ENCODE peak calls at places on chromosomes 7 and 10, in six cellular contexts. One of them, this sample, is unnamed.

GRCh38 chr10:32190890-32191491 is 134.8 kb upstream of the KIF5B start:
- DNase-seq in substantia nigra: no peak
- DNase-seq in left ventricle myocardium inferior: no peak
- DNase-seq in kidney: no peak
- DNase-seq in dorsolateral prefrontal cortex: no peak
- DNase-seq in heart left ventricle: no peak
- DNase-seq in this sample: no peak

GRCh38 chr10:106027240-106027639 is 1137.3 kb downstream of the SORCS1 start:
- DNase-seq in left ventricle myocardium inferior: no peak
- DNase-seq in kidney: no peak
- DNase-seq in dorsolateral prefrontal cortex: no peak
- DNase-seq in substantia nigra: no peak
- DNase-seq in heart left ventricle: no peak
- DNase-seq in this sample: no peak

GRCh38 chr10:132289439-132289838 is 18.3 kb downstream of the STK32C start:
- DNase-seq in substantia nigra: no peak
- DNase-seq in heart left ventricle: no peak
- DNase-seq in left ventricle myocardium inferior: no peak
- DNase-seq in dorsolateral prefrontal cortex: no peak
- DNase-seq in kidney: no peak
- DNase-seq in this sample: no peak

GRCh38 chr7:21128418-21128817 is 299.5 kb upstream of the SP4 start:
- DNase-seq in heart left ventricle: no peak
- DNase-seq in kidney: no peak
- DNase-seq in substantia nigra: no peak
- DNase-seq in left ventricle myocardium inferior: no peak
- DNase-seq in dorsolateral prefrontal cortex: no peak
- DNase-seq in this sample: no peak

GRCh38 chr7:38801786-38802185 is 107.2 kb downstream of the VPS41 start:
- DNase-seq in heart left ventricle: no peak
- DNase-seq in substantia nigra: no peak
- DNase-seq in kidney: no peak
- DNase-seq in left ventricle myocardium inferior: no peak
- DNase-seq in dorsolateral prefrontal cortex: no peak
- DNase-seq in this sample: no peak

GRCh38 chr10:132591166-132591971 is 53.8 kb downstream of the INPP5A start:
- DNase-seq in substantia nigra: no peak
- DNase-seq in dorsolateral prefrontal cortex: no peak
- DNase-seq in heart left ventricle: peak
- DNase-seq in left ventricle myocardium inferior: peak
- DNase-seq in kidney: peak
- DNase-seq in this sample: peak

GRCh38 chr10:72738476-72738875 is 46.5 kb downstream of the MCU start:
- DNase-seq in heart left ventricle: peak
- DNase-seq in kidney: no peak
- DNase-seq in left ventricle myocardium inferior: no peak
- DNase-seq in dorsolateral prefrontal cortex: no peak
- DNase-seq in substantia nigra: no peak
- DNase-seq in this sample: no peak

GRCh38 chr10:97468162-97468561 is 22.2 kb downstream of the ZDHHC16 start:
- DNase-seq in dorsolateral prefrontal cortex: no peak
- DNase-seq in heart left ventricle: no peak
- DNase-seq in substantia nigra: no peak
- DNase-seq in kidney: no peak
- DNase-seq in left ventricle myocardium inferior: no peak
- DNase-seq in this sample: no peak

GRCh38 chr10:48924988-48925387 is 14.7 kb downstream of the LRRC18 start:
- DNase-seq in left ventricle myocardium inferior: no peak
- DNase-seq in kidney: no peak
- DNase-seq in heart left ventricle: no peak
- DNase-seq in dorsolateral prefrontal cortex: no peak
- DNase-seq in substantia nigra: no peak
- DNase-seq in this sample: no peak

GRCh38 chr10:101319241-101319915 is 34.6 kb upstream of the BTRC start:
- DNase-seq in substantia nigra: no peak
- DNase-seq in heart left ventricle: no peak
- DNase-seq in dorsolateral prefrontal cortex: peak
- DNase-seq in kidney: no peak
- DNase-seq in left ventricle myocardium inferior: no peak
- DNase-seq in this sample: no peak

GRCh38 chr10:71078454-71079145 is 133.8 kb upstream of the UNC5B start:
- DNase-seq in dorsolateral prefrontal cortex: no peak
- DNase-seq in heart left ventricle: no peak
- DNase-seq in substantia nigra: no peak
- DNase-seq in kidney: peak
- DNase-seq in left ventricle myocardium inferior: no peak
- DNase-seq in this sample: no peak

GRCh38 chr10:71081912-71082311 is 130.5 kb upstream of the UNC5B start:
- DNase-seq in dorsolateral prefrontal cortex: no peak
- DNase-seq in heart left ventricle: peak
- DNase-seq in left ventricle myocardium inferior: no peak
- DNase-seq in substantia nigra: no peak
- DNase-seq in kidney: peak
- DNase-seq in this sample: peak

GRCh38 chr10:71079761-71080380 is 132.5 kb upstream of the UNC5B start:
- DNase-seq in heart left ventricle: peak
- DNase-seq in left ventricle myocardium inferior: no peak
- DNase-seq in substantia nigra: no peak
- DNase-seq in dorsolateral prefrontal cortex: no peak
- DNase-seq in kidney: peak
- DNase-seq in this sample: no peak

GRCh38 chr10:71081229-71081560 is 131.2 kb upstream of the UNC5B start:
- DNase-seq in kidney: peak
- DNase-seq in dorsolateral prefrontal cortex: no peak
- DNase-seq in substantia nigra: no peak
- DNase-seq in heart left ventricle: peak
- DNase-seq in left ventricle myocardium inferior: no peak
- DNase-seq in this sample: no peak

DNA sequence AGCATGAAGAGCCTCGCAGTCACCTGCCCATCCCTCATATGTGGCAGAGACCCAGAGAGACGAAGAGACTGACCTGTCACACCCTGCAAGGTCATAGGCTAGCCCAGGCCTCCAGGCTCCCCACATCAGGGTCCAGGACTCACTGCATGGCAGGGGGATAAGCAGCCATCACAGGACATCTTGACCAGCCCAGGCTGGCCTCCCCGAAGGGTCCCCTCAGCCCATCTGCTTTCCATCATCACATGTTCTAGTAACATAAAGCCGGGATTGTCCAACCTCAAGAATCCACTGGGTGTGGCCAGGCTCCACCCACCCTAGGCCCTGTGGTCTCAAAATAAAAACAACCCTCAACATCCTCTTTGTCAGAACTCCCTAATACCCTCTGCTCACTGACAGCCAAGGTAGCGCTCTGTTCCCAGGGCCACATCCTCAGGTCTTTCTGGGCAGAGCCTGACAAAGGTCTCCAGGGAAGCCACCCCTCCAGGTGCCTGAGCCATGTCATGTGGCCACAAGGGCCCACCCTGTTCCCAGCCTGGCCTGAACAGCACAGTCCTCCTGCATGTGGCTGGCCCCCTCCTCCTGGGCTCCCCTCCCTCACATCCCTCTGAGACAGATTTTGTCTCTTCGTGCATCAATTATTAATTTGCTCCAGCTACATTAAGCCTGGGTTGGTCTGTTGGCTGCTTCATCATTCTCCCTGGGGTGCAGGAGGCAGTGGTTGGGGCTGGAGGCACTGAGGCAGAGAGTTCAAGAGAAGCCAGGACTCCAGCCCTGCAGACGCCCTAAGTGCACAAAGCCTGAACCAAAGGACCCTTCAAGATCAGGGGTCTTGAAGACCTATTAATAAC is 131.8 kb upstream of the UNC5B start:
- DNase-seq in dorsolateral prefrontal cortex: no peak
- DNase-seq in heart left ventricle: peak
- DNase-seq in kidney: peak
- DNase-seq in left ventricle myocardium inferior: no peak
- DNase-seq in substantia nigra: no peak
- DNase-seq in this sample: no peak
- H3K27ac ChIP-seq in dorsolateral prefrontal cortex: no peak
- H3K27ac ChIP-seq in heart left ventricle: no peak
- H3K27ac ChIP-seq in kidney: no peak
- H3K27ac ChIP-seq in left ventricle myocardium inferior: no peak
- H3K27ac ChIP-seq in substantia nigra: no peak
- H3K27ac ChIP-seq in this sample: no peak

DNA sequence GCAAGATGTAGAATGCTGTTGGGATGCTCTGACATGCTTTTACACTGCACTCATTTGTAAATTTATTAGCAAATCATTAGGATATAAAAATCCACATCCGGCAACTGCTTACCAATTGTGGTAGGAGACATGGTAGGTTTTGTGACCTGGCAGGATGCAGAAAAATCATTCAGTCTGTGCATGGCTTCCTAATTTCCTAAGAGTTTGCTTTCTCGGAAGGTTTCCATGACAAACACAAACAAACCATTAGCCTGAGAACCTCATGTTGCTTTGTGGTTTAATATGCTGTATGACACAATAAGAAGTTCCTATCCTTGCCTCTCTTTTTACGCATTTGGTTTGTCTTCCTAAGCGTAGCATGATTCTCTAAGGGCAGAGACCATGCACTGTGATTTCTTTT is 14.7 kb upstream of the LMBR1 start:
- DNase-seq in kidney: no peak
- DNase-seq in left ventricle myocardium inferior: no peak
- DNase-seq in substantia nigra: no peak
- DNase-seq in dorsolateral prefrontal cortex: no peak
- DNase-seq in heart left ventricle: no peak
- DNase-seq in this sample: no peak
- H3K27ac ChIP-seq in kidney: no peak
- H3K27ac ChIP-seq in left ventricle myocardium inferior: no peak
- H3K27ac ChIP-seq in substantia nigra: no peak
- H3K27ac ChIP-seq in dorsolateral prefrontal cortex: no peak
- H3K27ac ChIP-seq in heart left ventricle: no peak
- H3K27ac ChIP-seq in this sample: no peak

GRCh38 chr10:9545073-9545472 is 1472.6 kb upstream of the CELF2 start:
- DNase-seq in kidney: no peak
- DNase-seq in heart left ventricle: no peak
- DNase-seq in dorsolateral prefrontal cortex: no peak
- DNase-seq in left ventricle myocardium inferior: no peak
- DNase-seq in substantia nigra: no peak
- DNase-seq in this sample: no peak
- H3K27ac ChIP-seq in kidney: no peak
- H3K27ac ChIP-seq in heart left ventricle: no peak
- H3K27ac ChIP-seq in dorsolateral prefrontal cortex: no peak
- H3K27ac ChIP-seq in left ventricle myocardium inferior: no peak
- H3K27ac ChIP-seq in substantia nigra: no peak
- H3K27ac ChIP-seq in this sample: no peak

GRCh38 chr7:132560825-132561529 is 15.3 kb downstream of the PLXNA4 start:
- DNase-seq in substantia nigra: no peak
- DNase-seq in heart left ventricle: no peak
- DNase-seq in left ventricle myocardium inferior: no peak
- DNase-seq in kidney: no peak
- DNase-seq in dorsolateral prefrontal cortex: no peak
- DNase-seq in this sample: no peak

GRCh38 chr7:132564849-132565248 is 11.4 kb downstream of the PLXNA4 start:
- DNase-seq in heart left ventricle: no peak
- DNase-seq in dorsolateral prefrontal cortex: no peak
- DNase-seq in substantia nigra: no peak
- DNase-seq in left ventricle myocardium inferior: no peak
- DNase-seq in kidney: no peak
- DNase-seq in this sample: no peak

GRCh38 chr7:132562690-132563089 is 13.6 kb downstream of the PLXNA4 start:
- DNase-seq in kidney: no peak
- DNase-seq in left ventricle myocardium inferior: no peak
- DNase-seq in heart left ventricle: no peak
- DNase-seq in substantia nigra: no peak
- DNase-seq in dorsolateral prefrontal cortex: no peak
- DNase-seq in this sample: no peak

GRCh38 chr7:132561763-132562162 is 14.5 kb downstream of the PLXNA4 start:
- DNase-seq in substantia nigra: no peak
- DNase-seq in heart left ventricle: no peak
- DNase-seq in left ventricle myocardium inferior: no peak
- DNase-seq in dorsolateral prefrontal cortex: no peak
- DNase-seq in kidney: no peak
- DNase-seq in this sample: no peak

GRCh38 chr7:132564090-132564489 is 12.2 kb downstream of the PLXNA4 start:
- DNase-seq in dorsolateral prefrontal cortex: no peak
- DNase-seq in substantia nigra: no peak
- DNase-seq in kidney: no peak
- DNase-seq in left ventricle myocardium inferior: no peak
- DNase-seq in heart left ventricle: no peak
- DNase-seq in this sample: no peak
- H3K27ac ChIP-seq in dorsolateral prefrontal cortex: no peak
- H3K27ac ChIP-seq in substantia nigra: no peak
- H3K27ac ChIP-seq in kidney: no peak
- H3K27ac ChIP-seq in left ventricle myocardium inferior: no peak
- H3K27ac ChIP-seq in heart left ventricle: no peak
- H3K27ac ChIP-seq in this sample: no peak

GRCh38 chr7:99112979-99113378 is 30.9 kb downstream of the SMURF1 start:
- DNase-seq in heart left ventricle: no peak
- DNase-seq in kidney: no peak
- DNase-seq in left ventricle myocardium inferior: no peak
- DNase-seq in substantia nigra: no peak
- DNase-seq in dorsolateral prefrontal cortex: no peak
- DNase-seq in this sample: no peak

GRCh38 chr7:99111591-99111990 is 32.3 kb downstream of the SMURF1 start:
- DNase-seq in kidney: no peak
- DNase-seq in dorsolateral prefrontal cortex: no peak
- DNase-seq in substantia nigra: no peak
- DNase-seq in left ventricle myocardium inferior: no peak
- DNase-seq in heart left ventricle: no peak
- DNase-seq in this sample: no peak

GRCh38 chr7:99112097-99112496 is 31.8 kb downstream of the SMURF1 start:
- DNase-seq in left ventricle myocardium inferior: no peak
- DNase-seq in substantia nigra: no peak
- DNase-seq in kidney: no peak
- DNase-seq in dorsolateral prefrontal cortex: no peak
- DNase-seq in heart left ventricle: no peak
- DNase-seq in this sample: no peak

GRCh38 chr7:99116151-99116550 is 27.8 kb downstream of the SMURF1 start:
- DNase-seq in dorsolateral prefrontal cortex: no peak
- DNase-seq in left ventricle myocardium inferior: no peak
- DNase-seq in substantia nigra: no peak
- DNase-seq in heart left ventricle: no peak
- DNase-seq in kidney: no peak
- DNase-seq in this sample: no peak

GRCh38 chr7:99115379-99115778 is 28.5 kb downstream of the SMURF1 start:
- DNase-seq in dorsolateral prefrontal cortex: no peak
- DNase-seq in heart left ventricle: no peak
- DNase-seq in left ventricle myocardium inferior: no peak
- DNase-seq in kidney: no peak
- DNase-seq in substantia nigra: no peak
- DNase-seq in this sample: no peak
- H3K27ac ChIP-seq in dorsolateral prefrontal cortex: no peak
- H3K27ac ChIP-seq in heart left ventricle: no peak
- H3K27ac ChIP-seq in left ventricle myocardium inferior: no peak
- H3K27ac ChIP-seq in kidney: no peak
- H3K27ac ChIP-seq in substantia nigra: no peak
- H3K27ac ChIP-seq in this sample: peak